ENCODE peak calls at places on chromosomes 3 and 15, in four cellular contexts. One of them, this sample, is unnamed.

GRCh38 chr3:96266395-96267187 is 547.8 kb upstream of the EPHA6 start:
- DNase-seq in stomach: no peak
- DNase-seq in gastrocnemius medialis: no peak
- DNase-seq in sigmoid colon: no peak
- DNase-seq in this sample: no peak

GRCh38 chr15:28208583-28208982 is 109.5 kb upstream of the OCA2 start:
- DNase-seq in stomach: no peak
- DNase-seq in gastrocnemius medialis: no peak
- DNase-seq in sigmoid colon: no peak
- DNase-seq in this sample: no peak

GRCh38 chr3:95813261-95813660 is 1001.1 kb upstream of the EPHA6 start:
- DNase-seq in stomach: no peak
- DNase-seq in gastrocnemius medialis: no peak
- DNase-seq in sigmoid colon: no peak
- DNase-seq in this sample: no peak

GRCh38 chr3:39269528-39269927 is 10.3 kb downstream of the CX3CR1 start:
- DNase-seq in stomach: no peak
- DNase-seq in gastrocnemius medialis: no peak
- DNase-seq in sigmoid colon: no peak
- DNase-seq in this sample: no peak

GRCh38 chr15:77538011-77538410 is 94.7 kb downstream of the LINGO1 start:
- DNase-seq in stomach: no peak
- DNase-seq in gastrocnemius medialis: no peak
- DNase-seq in sigmoid colon: peak; percentile 50
- DNase-seq in this sample: no peak

GRCh38 chr3:188523291-188523690 is 369.3 kb downstream of the LPP start:
- DNase-seq in stomach: no peak
- DNase-seq in gastrocnemius medialis: no peak
- DNase-seq in sigmoid colon: no peak
- DNase-seq in this sample: no peak

GRCh38 chr3:158789592-158789991 is 12.3 kb upstream of the MFSD1 start:
- DNase-seq in stomach: no peak
- DNase-seq in gastrocnemius medialis: no peak
- DNase-seq in sigmoid colon: no peak
- DNase-seq in this sample: no peak

GRCh38 chr3:123791417-123791816 is 92.7 kb downstream of the MYLK start:
- DNase-seq in stomach: no peak
- DNase-seq in gastrocnemius medialis: no peak
- DNase-seq in sigmoid colon: no peak
- DNase-seq in this sample: no peak

GRCh38 chr3:15636028-15636709 is 34.6 kb downstream of the BTD start:
- DNase-seq in stomach: no peak
- DNase-seq in gastrocnemius medialis: no peak
- DNase-seq in sigmoid colon: no peak
- DNase-seq in this sample: no peak

GRCh38 chr3:100044369-100044768 is 69.9 kb downstream of the FILIP1L start:
- DNase-seq in stomach: no peak
- DNase-seq in gastrocnemius medialis: no peak
- DNase-seq in sigmoid colon: no peak
- DNase-seq in this sample: no peak
- H3K4me1 ChIP-seq in stomach: peaks cover 48% of the 10 kb centered on the region
- H3K4me1 ChIP-seq in gastrocnemius medialis: peaks cover 86% of the 10 kb centered on the region
- H3K4me1 ChIP-seq in sigmoid colon: peaks cover 59% of the 10 kb centered on the region
- H3K4me1 ChIP-seq in this sample: peaks cover 50% of the 10 kb centered on the region

GRCh38 chr3:10206166-10206511 is 41.4 kb downstream of the IRAK2 start:
- DNase-seq in stomach: no peak
- DNase-seq in gastrocnemius medialis: no peak
- DNase-seq in sigmoid colon: no peak
- DNase-seq in this sample: no peak

GRCh38 chr3:10204921-10205320 is 40.2 kb downstream of the IRAK2 start:
- DNase-seq in stomach: no peak
- DNase-seq in gastrocnemius medialis: no peak
- DNase-seq in sigmoid colon: no peak
- DNase-seq in this sample: no peak

GRCh38 chr3:10205461-10206165 is 40.9 kb downstream of the IRAK2 start:
- DNase-seq in stomach: peak; percentile 54
- DNase-seq in gastrocnemius medialis: peak; percentile 90
- DNase-seq in sigmoid colon: no peak
- DNase-seq in this sample: no peak
- TF ChIP-seq POLR2A in stomach: no peak
- TF ChIP-seq POLR2A in gastrocnemius medialis: peak; percentile 50
- TF ChIP-seq POLR2A in sigmoid colon: no peak
- TF ChIP-seq POLR2A in this sample: no peak

GRCh38 chr15:85559530-85559929 is 179.1 kb downstream of the AKAP13 start:
- DNase-seq in stomach: no peak
- DNase-seq in gastrocnemius medialis: no peak
- DNase-seq in sigmoid colon: no peak
- DNase-seq in this sample: no peak

GRCh38 chr15:85563731-85564130 is 183.3 kb downstream of the AKAP13 start:
- DNase-seq in stomach: no peak
- DNase-seq in gastrocnemius medialis: no peak
- DNase-seq in sigmoid colon: no peak
- DNase-seq in this sample: no peak

GRCh38 chr15:85564686-85565085 is 184.3 kb downstream of the AKAP13 start:
- DNase-seq in stomach: no peak
- DNase-seq in gastrocnemius medialis: no peak
- DNase-seq in sigmoid colon: no peak
- DNase-seq in this sample: no peak

GRCh38 chr15:85563328-85563727 is 182.9 kb downstream of the AKAP13 start:
- DNase-seq in stomach: peak; percentile 37
- DNase-seq in gastrocnemius medialis: no peak
- DNase-seq in sigmoid colon: no peak
- DNase-seq in this sample: no peak

GRCh38 chr15:85562824-85563223 is 182.4 kb downstream of the AKAP13 start:
- DNase-seq in stomach: no peak
- DNase-seq in gastrocnemius medialis: no peak
- DNase-seq in sigmoid colon: no peak
- DNase-seq in this sample: no peak
- H3K4me1 ChIP-seq in stomach: peaks cover 27% of the 10 kb centered on the region
- H3K4me1 ChIP-seq in gastrocnemius medialis: no peaks in the 10 kb centered on the region
- H3K4me1 ChIP-seq in sigmoid colon: no peaks in the 10 kb centered on the region
- H3K4me1 ChIP-seq in this sample: peaks cover 39% of the 10 kb centered on the region

GRCh38 chr15:85515212-85515611 is 134.8 kb downstream of the AKAP13 start:
- DNase-seq in stomach: no peak
- DNase-seq in gastrocnemius medialis: no peak
- DNase-seq in sigmoid colon: no peak
- DNase-seq in this sample: no peak
- TF ChIP-seq POLR2A in stomach: no peak
- TF ChIP-seq POLR2A in gastrocnemius medialis: no peak
- TF ChIP-seq POLR2A in sigmoid colon: no peak
- TF ChIP-seq POLR2A in this sample: no peak

GRCh38 chr3:42063886-42064285 is 27.3 kb upstream of the TRAK1 start:
- DNase-seq in stomach: no peak
- DNase-seq in gastrocnemius medialis: no peak
- DNase-seq in sigmoid colon: no peak
- DNase-seq in this sample: no peak
- H3K4me1 ChIP-seq in stomach: peaks cover 15% of the 10 kb centered on the region
- H3K4me1 ChIP-seq in gastrocnemius medialis: peaks cover 85% of the 10 kb centered on the region
- H3K4me1 ChIP-seq in sigmoid colon: peaks cover 78% of the 10 kb centered on the region
- H3K4me1 ChIP-seq in this sample: peaks cover 69% of the 10 kb centered on the region

GRCh38 chr3:61637088-61638051 is 76.0 kb downstream of the PTPRG start:
- DNase-seq in stomach: peak; percentile 74
- DNase-seq in gastrocnemius medialis: peak; percentile 48
- DNase-seq in sigmoid colon: peak; percentile 75
- DNase-seq in this sample: no peak
- TF ChIP-seq POLR2A in stomach: no peak
- TF ChIP-seq POLR2A in gastrocnemius medialis: no peak
- TF ChIP-seq POLR2A in sigmoid colon: no peak
- TF ChIP-seq POLR2A in this sample: no peak

GRCh38 chr3:29512620-29513019 is 231.7 kb downstream of the RBMS3 start:
- DNase-seq in stomach: no peak
- DNase-seq in gastrocnemius medialis: no peak
- DNase-seq in sigmoid colon: no peak
- DNase-seq in this sample: no peak

GRCh38 chr3:29511701-29512100 is 230.8 kb downstream of the RBMS3 start:
- DNase-seq in stomach: no peak
- DNase-seq in gastrocnemius medialis: no peak
- DNase-seq in sigmoid colon: no peak
- DNase-seq in this sample: no peak

GRCh38 chr3:29514912-29515311 is 234.0 kb downstream of the RBMS3 start:
- DNase-seq in stomach: no peak
- DNase-seq in gastrocnemius medialis: no peak
- DNase-seq in sigmoid colon: no peak
- DNase-seq in this sample: no peak

GRCh38 chr3:29514170-29514569 is 233.3 kb downstream of the RBMS3 start:
- DNase-seq in stomach: no peak
- DNase-seq in gastrocnemius medialis: no peak
- DNase-seq in sigmoid colon: no peak
- DNase-seq in this sample: no peak

DNA sequence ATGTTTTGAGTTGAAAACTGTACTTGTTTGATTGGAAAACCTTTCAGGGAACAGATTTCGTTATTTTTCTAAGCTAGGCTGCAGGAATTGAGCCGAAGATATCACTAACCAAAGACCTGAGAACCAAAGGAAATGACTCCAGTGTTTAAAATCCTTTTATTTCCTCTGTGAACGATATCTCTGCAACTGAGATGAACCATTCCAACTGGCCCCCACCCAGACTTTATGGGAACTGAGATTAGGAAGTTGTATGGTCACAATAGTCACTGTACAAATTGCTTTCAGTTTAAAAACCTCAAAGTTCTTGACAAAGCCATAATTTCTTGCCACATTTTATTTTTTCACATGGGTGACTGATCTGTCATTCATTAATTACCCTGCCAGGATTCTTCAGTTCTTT is 232.4 kb downstream of the RBMS3 start:
- DNase-seq in stomach: no peak
- DNase-seq in gastrocnemius medialis: no peak
- DNase-seq in sigmoid colon: peak; percentile 68
- DNase-seq in this sample: no peak
- H3K4me1 ChIP-seq in stomach: peaks cover 6% of the 10 kb centered on the region
- H3K4me1 ChIP-seq in gastrocnemius medialis: peaks cover 43% of the 10 kb centered on the region
- H3K4me1 ChIP-seq in sigmoid colon: peaks cover 28% of the 10 kb centered on the region
- H3K4me1 ChIP-seq in this sample: peaks cover 43% of the 10 kb centered on the region

DNA sequence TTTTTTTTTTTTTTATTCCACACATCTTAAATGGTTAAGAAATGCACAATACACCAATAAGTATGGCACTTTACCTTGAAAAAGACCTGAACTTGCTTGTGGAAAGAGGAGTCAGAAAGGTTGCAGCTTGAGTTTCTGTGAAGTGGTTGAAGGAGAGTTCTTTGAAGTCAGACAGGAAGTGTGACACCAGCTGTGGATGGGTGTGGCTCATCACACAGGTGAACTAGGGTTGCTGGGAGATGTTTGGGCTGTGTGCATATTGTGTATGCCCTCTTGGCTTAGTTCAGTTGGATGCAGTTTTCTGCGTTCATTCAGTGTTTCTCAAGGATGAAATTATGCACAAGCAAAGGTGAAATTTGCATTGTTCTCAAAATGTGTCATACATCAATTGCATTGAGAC is 6.3 kb downstream of the AEN start:
- DNase-seq in stomach: no peak
- DNase-seq in gastrocnemius medialis: no peak
- DNase-seq in sigmoid colon: peak; percentile 9
- DNase-seq in this sample: no peak
- TF ChIP-seq POLR2A in stomach: no peak
- TF ChIP-seq POLR2A in gastrocnemius medialis: no peak
- TF ChIP-seq POLR2A in sigmoid colon: no peak
- TF ChIP-seq POLR2A in this sample: no peak

DNA sequence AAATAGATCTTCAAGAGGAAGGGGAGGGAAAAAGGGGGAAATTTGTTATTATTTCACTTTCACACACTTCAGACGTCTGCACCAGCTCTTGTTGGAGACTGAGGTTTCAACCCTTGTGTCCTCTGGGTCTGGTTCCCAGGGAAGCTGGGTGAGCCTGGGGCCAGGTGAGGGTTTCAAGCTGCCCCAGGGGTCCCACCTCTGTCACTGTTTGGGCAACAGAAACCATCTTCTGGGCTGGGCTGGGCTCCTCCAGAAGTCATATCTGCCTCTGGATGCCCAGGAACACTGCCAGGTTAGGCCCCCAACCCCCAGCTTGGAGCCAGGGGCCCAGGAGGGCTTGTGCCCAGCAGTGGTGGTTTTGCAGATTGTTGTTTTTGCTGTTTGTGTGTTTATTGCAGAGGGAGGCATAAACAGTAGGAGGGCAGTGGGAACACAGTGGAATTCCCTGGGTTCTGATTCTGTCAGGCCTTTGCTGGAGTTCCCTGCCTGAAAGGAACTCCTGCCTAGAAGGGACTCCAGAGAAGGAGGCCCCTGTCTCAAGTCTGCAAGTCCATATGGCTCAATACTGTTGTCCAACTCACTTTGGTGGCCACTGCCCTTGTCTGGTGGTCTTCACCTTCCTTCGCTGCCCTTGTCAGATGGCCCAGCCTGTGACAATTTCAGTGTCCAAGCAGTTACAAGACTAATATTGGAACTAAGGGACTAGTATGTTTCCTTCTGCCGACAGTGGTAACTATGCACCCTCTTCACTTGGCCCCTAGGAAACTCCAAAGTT is 47.3 kb upstream of the RAB6B start:
- DNase-seq in stomach: peak; percentile 19
- DNase-seq in gastrocnemius medialis: no peak
- DNase-seq in sigmoid colon: no peak
- DNase-seq in this sample: no peak
- H3K4me1 ChIP-seq in stomach: peaks cover 38% of the 10 kb centered on the region
- H3K4me1 ChIP-seq in gastrocnemius medialis: peaks cover 50% of the 10 kb centered on the region
- H3K4me1 ChIP-seq in sigmoid colon: peaks cover 4% of the 10 kb centered on the region
- H3K4me1 ChIP-seq in this sample: peaks cover 5% of the 10 kb centered on the region